ENCODE peak calls at places on chromosomes 5 and 9, in four cellular contexts. One of them, this sample, is unnamed.

GRCh38 chr5:147558826-147559225 is 49.0 kb upstream of the DPYSL3 start:
- DNase-seq in GM12878: no peak
- DNase-seq in SK-N-SH: peak; percentile 66
- DNase-seq in K562: peak; percentile 1
- DNase-seq in this sample: peak; percentile 61

GRCh38 chr5:134136771-134137170 is 22.3 kb downstream of the TCF7 start:
- DNase-seq in GM12878: no peak
- DNase-seq in SK-N-SH: no peak
- DNase-seq in K562: no peak
- DNase-seq in this sample: no peak

GRCh38 chr9:106846847-106847246 is 16.1 kb upstream of the ZNF462 start:
- DNase-seq in GM12878: no peak
- DNase-seq in SK-N-SH: no peak
- DNase-seq in K562: no peak
- DNase-seq in this sample: no peak

GRCh38 chr9:93843396-93843795 is 111.8 kb downstream of the BARX1 start:
- DNase-seq in GM12878: no peak
- DNase-seq in SK-N-SH: no peak
- DNase-seq in K562: no peak
- DNase-seq in this sample: no peak

GRCh38 chr9:95793924-95794828 is 81.3 kb upstream of the ERCC6L2 start:
- DNase-seq in GM12878: no peak
- DNase-seq in SK-N-SH: no peak
- DNase-seq in K562: no peak
- DNase-seq in this sample: no peak

GRCh38 chr9:93592389-93593021 is 16.1 kb downstream of the PHF2 start:
- DNase-seq in GM12878: no peak
- DNase-seq in SK-N-SH: no peak
- DNase-seq in K562: peak; percentile 27
- DNase-seq in this sample: peak; percentile 59

GRCh38 chr9:94859891-94860290 is 133.4 kb downstream of the AOPEP start:
- DNase-seq in GM12878: no peak
- DNase-seq in SK-N-SH: no peak
- DNase-seq in K562: no peak
- DNase-seq in this sample: no peak

GRCh38 chr9:116632990-116633441 is 54.1 kb upstream of the TRIM32 start:
- DNase-seq in GM12878: no peak
- DNase-seq in SK-N-SH: no peak
- DNase-seq in K562: no peak
- DNase-seq in this sample: no peak

GRCh38 chr9:14293801-14294200 is 20.1 kb downstream of the NFIB start:
- DNase-seq in GM12878: no peak
- DNase-seq in SK-N-SH: no peak
- DNase-seq in K562: no peak
- DNase-seq in this sample: no peak

GRCh38 chr9:78539904-78540303 is 243.0 kb downstream of the PSAT1 start:
- DNase-seq in GM12878: no peak
- DNase-seq in SK-N-SH: no peak
- DNase-seq in K562: no peak
- DNase-seq in this sample: no peak

GRCh38 chr9:89721971-89722530 is 117.2 kb downstream of the GADD45G start:
- DNase-seq in GM12878: no peak
- DNase-seq in SK-N-SH: no peak
- DNase-seq in K562: no peak
- DNase-seq in this sample: no peak

GRCh38 chr9:21711504-21711903 is 90.9 kb upstream of the MTAP start:
- DNase-seq in GM12878: no peak
- DNase-seq in SK-N-SH: no peak
- DNase-seq in K562: no peak
- DNase-seq in this sample: no peak

GRCh38 chr5:59236448-59236847 is 653.6 kb downstream of the RAB3C start:
- DNase-seq in GM12878: no peak
- DNase-seq in SK-N-SH: no peak
- DNase-seq in K562: no peak
- DNase-seq in this sample: no peak

GRCh38 chr9:131667576-131667975 is 72.3 kb downstream of the RAPGEF1 start:
- DNase-seq in GM12878: no peak
- DNase-seq in SK-N-SH: no peak
- DNase-seq in K562: no peak
- DNase-seq in this sample: no peak

GRCh38 chr9:35522189-35522588 is 32.3 kb downstream of the RUSC2 start:
- DNase-seq in GM12878: no peak
- DNase-seq in SK-N-SH: no peak
- DNase-seq in K562: no peak
- DNase-seq in this sample: peak; percentile 31

GRCh38 chr5:159106569-159107282 is 7.0 kb upstream of the EBF1 start:
- DNase-seq in GM12878: no peak
- DNase-seq in SK-N-SH: peak; percentile 91
- DNase-seq in K562: peak; percentile 79
- DNase-seq in this sample: peak; percentile 88

GRCh38 chr5:134738963-134739661 is 764 bp downstream of the CAMLG start:
- DNase-seq in GM12878: no peak
- DNase-seq in SK-N-SH: peak; percentile 48
- DNase-seq in K562: peak; percentile 71
- DNase-seq in this sample: no peak

GRCh38 chr5:132101385-132101880 is 27.8 kb downstream of the CSF2 start:
- DNase-seq in GM12878: no peak
- DNase-seq in SK-N-SH: no peak
- DNase-seq in K562: no peak
- DNase-seq in this sample: no peak

GRCh38 chr5:132102944-132103343 is 29.4 kb downstream of the CSF2 start:
- DNase-seq in GM12878: no peak
- DNase-seq in SK-N-SH: no peak
- DNase-seq in K562: no peak
- DNase-seq in this sample: no peak

GRCh38 chr5:132103380-132103951 is 29.9 kb downstream of the CSF2 start:
- DNase-seq in GM12878: peak; percentile 78
- DNase-seq in SK-N-SH: peak; percentile 43
- DNase-seq in K562: peak; percentile 89
- DNase-seq in this sample: no peak

GRCh38 chr5:132100672-132101261 is 27.2 kb downstream of the CSF2 start:
- DNase-seq in GM12878: peak; percentile 75
- DNase-seq in SK-N-SH: no peak
- DNase-seq in K562: no peak
- DNase-seq in this sample: no peak

DNA sequence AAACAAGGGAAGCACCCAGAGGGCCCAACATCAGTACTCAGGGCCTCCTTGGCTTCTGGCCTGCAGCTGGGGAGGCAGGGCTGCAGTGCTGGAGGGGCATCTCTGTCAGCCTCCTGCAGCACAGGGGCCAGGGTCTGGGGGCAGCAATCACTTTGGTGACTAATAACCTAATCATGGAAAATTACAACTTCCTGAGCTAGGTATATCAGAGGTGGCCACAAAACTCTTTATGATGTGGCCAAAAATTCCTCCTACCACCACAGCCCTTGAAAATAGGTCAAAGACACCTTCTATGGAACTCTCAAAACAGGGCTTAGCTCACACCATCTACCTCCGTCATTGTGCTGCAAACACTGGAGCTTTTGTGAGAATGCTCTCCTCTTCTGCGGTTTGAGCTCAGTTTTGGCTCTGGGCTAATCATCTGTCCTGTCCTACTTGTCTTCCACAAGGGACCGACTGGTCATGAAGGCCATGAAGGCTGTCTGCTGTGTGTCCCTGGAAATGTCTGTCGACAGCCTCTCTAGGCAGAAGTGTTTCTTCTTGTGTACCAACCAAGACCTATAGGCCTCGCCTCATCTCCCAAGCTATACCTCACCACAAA is 28.6 kb downstream of the CSF2 start:
- DNase-seq in GM12878: no peak
- DNase-seq in SK-N-SH: no peak
- DNase-seq in K562: no peak
- DNase-seq in this sample: no peak
- TF ChIP-seq USF2 in GM12878: no peak
- TF ChIP-seq USF2 in SK-N-SH: no peak
- TF ChIP-seq USF2 in K562: no peak
- TF ChIP-seq USF2 in this sample: no peak

GRCh38 chr5:173878224-173878967 is 9.8 kb upstream of the CPEB4 start:
- DNase-seq in GM12878: no peak
- DNase-seq in SK-N-SH: no peak
- DNase-seq in K562: peak; percentile 72
- DNase-seq in this sample: no peak
- TF ChIP-seq USF1 in GM12878: no peak
- TF ChIP-seq USF1 in SK-N-SH: no peak
- TF ChIP-seq USF1 in K562: no peak
- TF ChIP-seq USF1 in this sample: no peak

GRCh38 chr5:149423287-149424268 is 44.5 kb upstream of the IL17B start:
- DNase-seq in GM12878: no peak
- DNase-seq in SK-N-SH: peak; percentile 58
- DNase-seq in K562: no peak
- DNase-seq in this sample: no peak
- TF ChIP-seq MAX in GM12878: no peak
- TF ChIP-seq MAX in SK-N-SH: no peak
- TF ChIP-seq MAX in K562: no peak
- TF ChIP-seq MAX in this sample: no peak

GRCh38 chr9:108854094-108854493 is 1.7 kb downstream of the ACTL7B start:
- DNase-seq in GM12878: no peak
- DNase-seq in SK-N-SH: no peak
- DNase-seq in K562: peak; percentile 55
- DNase-seq in this sample: peak; percentile 21

GRCh38 chr9:108854641-108855528 is 901 bp downstream of the ACTL7B start:
- DNase-seq in GM12878: no peak
- DNase-seq in SK-N-SH: no peak
- DNase-seq in K562: no peak
- DNase-seq in this sample: no peak

GRCh38 chr9:108852089-108852488 is 3.7 kb downstream of the ACTL7B start:
- DNase-seq in GM12878: no peak
- DNase-seq in SK-N-SH: no peak
- DNase-seq in K562: no peak
- DNase-seq in this sample: no peak

GRCh38 chr9:108851138-108851537 is 4.6 kb downstream of the ACTL7B start:
- DNase-seq in GM12878: no peak
- DNase-seq in SK-N-SH: no peak
- DNase-seq in K562: no peak
- DNase-seq in this sample: no peak

GRCh38 chr9:108850293-108850897 is 5.4 kb downstream of the ACTL7B start:
- DNase-seq in GM12878: no peak
- DNase-seq in SK-N-SH: no peak
- DNase-seq in K562: peak; percentile 23
- DNase-seq in this sample: no peak
- TF ChIP-seq USF2 in GM12878: no peak
- TF ChIP-seq USF2 in SK-N-SH: no peak
- TF ChIP-seq USF2 in K562: no peak
- TF ChIP-seq USF2 in this sample: no peak

DNA sequence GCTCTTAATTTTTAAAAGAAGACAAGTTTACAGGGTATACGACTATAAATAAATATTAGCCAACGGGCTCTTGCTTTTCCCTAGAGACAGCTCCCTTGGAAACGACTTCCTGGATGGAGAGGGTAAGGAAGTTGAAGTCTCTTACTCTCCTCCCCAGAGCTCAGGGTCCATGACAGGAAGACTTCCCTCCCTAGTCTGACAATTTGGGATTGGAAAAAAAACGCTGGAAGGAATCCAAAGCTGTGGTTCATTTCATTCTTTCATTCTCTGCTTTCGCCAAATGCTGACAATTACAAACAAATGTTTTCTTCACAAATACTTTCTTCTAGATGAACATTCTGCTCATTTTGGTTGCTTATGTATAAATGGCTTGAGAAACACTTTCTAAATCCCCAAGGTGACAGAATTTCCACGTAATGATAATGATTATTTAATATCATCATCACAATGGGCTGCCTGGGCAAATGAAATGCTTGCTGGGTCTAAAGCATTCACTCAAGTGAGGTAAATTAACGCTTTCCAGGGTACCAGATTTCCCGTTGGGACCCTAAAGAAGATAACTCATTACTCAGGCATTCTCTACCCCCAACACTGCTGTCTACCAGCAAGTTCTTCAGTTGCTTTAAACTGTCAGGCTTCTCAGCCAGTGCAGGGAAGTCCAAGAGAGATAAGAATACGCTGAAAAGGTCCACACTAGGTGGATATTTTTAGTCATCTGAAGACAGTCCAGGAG is 139.8 kb upstream of the SLC30A5 start:
- DNase-seq in GM12878: no peak
- DNase-seq in SK-N-SH: no peak
- DNase-seq in K562: no peak
- DNase-seq in this sample: no peak
- TF ChIP-seq USF1 in GM12878: no peak
- TF ChIP-seq USF1 in SK-N-SH: no peak
- TF ChIP-seq USF1 in K562: no peak
- TF ChIP-seq USF1 in this sample: no peak

DNA sequence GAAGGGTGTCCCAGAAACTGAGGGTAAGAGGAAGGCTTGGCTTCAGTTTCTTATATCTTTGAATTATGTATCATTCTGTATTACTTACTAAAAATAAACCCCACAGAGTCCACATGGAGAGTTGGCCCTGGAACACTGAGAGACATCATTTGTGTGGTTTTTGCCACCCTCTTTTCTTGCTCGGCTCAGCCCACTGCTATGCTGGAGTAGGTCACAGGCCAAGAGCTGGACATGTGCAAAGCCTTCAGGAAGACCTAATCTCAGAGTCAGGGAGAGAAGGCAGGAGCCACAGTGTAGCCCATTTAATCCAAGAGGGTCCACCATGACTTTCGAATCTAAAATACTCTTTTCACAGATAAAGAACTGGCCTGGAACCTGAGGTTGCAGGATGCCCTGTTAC is 47.5 kb downstream of the MAMDC2 start:
- DNase-seq in GM12878: no peak
- DNase-seq in SK-N-SH: no peak
- DNase-seq in K562: no peak
- DNase-seq in this sample: no peak
- TF ChIP-seq MAX in GM12878: no peak
- TF ChIP-seq MAX in SK-N-SH: no peak
- TF ChIP-seq MAX in K562: no peak
- TF ChIP-seq MAX in this sample: no peak

GRCh38 chr5:39541920-39542319 is 117.1 kb upstream of the DAB2 start:
- DNase-seq in GM12878: no peak
- DNase-seq in SK-N-SH: no peak
- DNase-seq in K562: no peak
- DNase-seq in this sample: no peak

GRCh38 chr5:39547548-39548154 is 122.9 kb upstream of the DAB2 start:
- DNase-seq in GM12878: no peak
- DNase-seq in SK-N-SH: peak; percentile 14
- DNase-seq in K562: peak; percentile 63
- DNase-seq in this sample: no peak

GRCh38 chr5:39542511-39542910 is 117.7 kb upstream of the DAB2 start:
- DNase-seq in GM12878: no peak
- DNase-seq in SK-N-SH: no peak
- DNase-seq in K562: no peak
- DNase-seq in this sample: no peak

GRCh38 chr5:39539470-39539869 is 114.7 kb upstream of the DAB2 start:
- DNase-seq in GM12878: no peak
- DNase-seq in SK-N-SH: no peak
- DNase-seq in K562: no peak
- DNase-seq in this sample: no peak

DNA sequence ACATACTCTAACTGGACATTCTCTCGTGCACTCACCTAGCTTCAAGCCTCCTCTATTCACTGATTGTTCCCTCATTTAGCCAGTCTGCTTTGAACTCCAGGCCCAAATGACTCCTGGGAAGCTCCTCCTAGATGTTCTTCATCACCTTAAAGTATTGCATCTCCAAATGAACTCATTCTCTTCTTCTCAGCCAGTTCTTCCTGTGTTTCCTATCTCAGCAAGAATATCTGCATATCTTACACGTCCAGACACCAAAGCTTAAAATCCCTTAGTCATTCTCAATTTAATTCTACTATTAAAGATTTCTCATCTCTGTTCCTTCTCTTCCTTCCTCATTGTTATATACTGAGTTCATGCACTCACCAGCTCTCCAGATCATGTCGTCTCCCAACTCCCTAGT is 118.6 kb upstream of the DAB2 start:
- DNase-seq in GM12878: no peak
- DNase-seq in SK-N-SH: no peak
- DNase-seq in K562: peak; percentile 11
- DNase-seq in this sample: no peak
- TF ChIP-seq USF2 in GM12878: no peak
- TF ChIP-seq USF2 in SK-N-SH: no peak
- TF ChIP-seq USF2 in K562: no peak
- TF ChIP-seq USF2 in this sample: no peak